ENCODE peak calls at places on chromosome 20, in eight cellular contexts. D is body of pancreas, L is K562, X is uterus, S is transverse colon, A is ovary, I is tibial nerve, H is prostate gland. G is an unnamed sample.

GRCh38 chr20:10578607-10579006 is 95.2 kb downstream of the JAG1 start:
- DNase-seq in I (no peak), D (no peak), A (no peak), H (no peak), X (no peak), S (no peak), L (no peak), G (no peak)

GRCh38 chr20:32672982-32673727 is 586 bp downstream of the C20orf203 start:
- DNase-seq in X (no peak), L (no peak), I (no peak), H (no peak), D (no peak), S (peak; percentile 57), A (no peak), G (no peak)

GRCh38 chr20:57586943-57587277 is 26.0 kb downstream of the PCK1 start:
- DNase-seq in D (no peak), A (no peak), X (no peak), S (no peak), L (no peak), H (no peak), I (no peak), G (no peak)

GRCh38 chr20:50194831-50195523 is 4.3 kb downstream of the CEBPB start:
- DNase-seq in S (no peak), D (no peak), X (no peak), L (peak; percentile 46), A (no peak), H (no peak), I (no peak), G (peak; percentile 55)

GRCh38 chr20:5945963-5946362 is 4.4 kb downstream of the TRMT6 start:
- DNase-seq in S (no peak), H (no peak), I (no peak), L (no peak), D (no peak), X (no peak), A (no peak), G (no peak)

GRCh38 chr20:24018796-24019195 is 30.2 kb upstream of the GGTLC1 start:
- DNase-seq in D (no peak), A (no peak), X (no peak), S (no peak), H (no peak), L (no peak), I (no peak), G (no peak)

GRCh38 chr20:10654630-10655029 is 19.2 kb downstream of the JAG1 start:
- DNase-seq in A (no peak), S (peak; percentile 47), I (no peak), L (no peak), D (peak; percentile 75), X (no peak), H (peak; percentile 90), G (no peak)

GRCh38 chr20:49993301-49993751 is 10.5 kb downstream of the SNAI1 start:
- DNase-seq in S (no peak), X (no peak), A (no peak), L (peak; percentile 62), I (no peak), H (no peak), D (no peak), G (no peak)

GRCh38 chr20:40582531-40582930 is 106.5 kb downstream of the MAFB start:
- DNase-seq in L (no peak), S (peak; percentile 40), H (no peak), A (no peak), I (no peak), D (no peak), X (no peak), G (no peak)

GRCh38 chr20:43959920-43960227 is 45.2 kb downstream of the TOX2 start:
- DNase-seq in A (no peak), I (no peak), S (no peak), L (no peak), D (no peak), H (no peak), X (no peak), G (no peak)

GRCh38 chr20:24316731-24317130 is 152.7 kb upstream of the SYNDIG1 start:
- DNase-seq in I (no peak), L (no peak), A (no peak), X (no peak), H (no peak), S (no peak), D (no peak), G (no peak)

GRCh38 chr20:6044102-6044501 is 9.8 kb downstream of the LRRN4 start:
- DNase-seq in I (no peak), D (no peak), L (peak; percentile 52), A (no peak), S (no peak), H (no peak), X (no peak), G (no peak)

GRCh38 chr20:19975901-19976300 is 41.3 kb upstream of the NAA20 start:
- DNase-seq in A (no peak), X (no peak), S (no peak), I (no peak), L (no peak), H (no peak), D (peak; percentile 54), G (no peak)

GRCh38 chr20:51327251-51327841 is 215.2 kb downstream of the NFATC2 start:
- DNase-seq in S (no peak), X (peak; percentile 15), H (no peak), A (no peak), L (no peak), D (no peak), I (no peak), G (no peak)

GRCh38 chr20:8431538-8432434 is 299.7 kb downstream of the PLCB1 start:
- DNase-seq in A (peak; percentile 71), H (no peak), I (peak; percentile 21), L (no peak), D (peak; percentile 16), X (peak; percentile 66), S (peak; percentile 42), G (peak; percentile 72)

GRCh38 chr20:23147964-23148720 is 62.0 kb upstream of the CD93 start:
- DNase-seq in S (no peak), D (no peak), I (no peak), A (no peak), H (no peak), X (no peak), L (peak; percentile 92), G (no peak)

GRCh38 chr20:37565134-37565811 is 37.6 kb upstream of the BLCAP start:
- DNase-seq in D (no peak), A (no peak), H (no peak), X (no peak), L (no peak), S (no peak), I (no peak), G (no peak)

GRCh38 chr20:62368303-62368628 is 1.2 kb upstream of the LAMA5 start:
- DNase-seq in L (no peak), A (no peak), D (no peak), X (no peak), I (no peak), H (no peak), S (no peak), G (no peak)

GRCh38 chr20:32465092-32465900 is 107.2 kb downstream of the ASXL1 start:
- DNase-seq in A (peak; percentile 46), H (no peak), D (peak; percentile 77), I (no peak), L (no peak), S (peak; percentile 94), X (peak; percentile 69), G (peak; percentile 80)

GRCh38 chr20:16563066-16563806 is 10.0 kb downstream of the KIF16B start:
- DNase-seq in I (no peak), S (no peak), D (no peak), H (no peak), L (no peak), X (no peak), A (no peak), G (no peak)

DNA sequence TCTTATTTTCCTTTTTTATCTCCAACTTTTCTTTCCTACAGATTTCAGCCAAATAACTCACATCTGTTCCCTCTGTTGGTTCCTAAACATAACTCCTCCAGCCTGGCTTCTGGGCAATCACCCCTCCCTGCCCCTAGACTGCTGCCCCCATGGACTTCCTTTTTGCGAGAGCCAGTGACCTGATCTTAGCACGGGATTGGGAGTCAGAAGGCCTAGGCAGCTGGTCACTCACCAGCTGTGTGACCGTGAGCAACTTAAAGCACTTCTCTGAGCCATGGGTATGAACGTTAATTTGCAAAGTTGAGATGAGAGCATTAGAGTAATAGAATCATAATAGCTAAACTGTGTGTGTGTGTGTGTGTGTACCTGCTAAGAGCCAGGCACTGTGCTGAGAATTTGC is 4.5 kb upstream of the MMP9 start:
- DNase-seq in X (no peak), D (no peak), H (no peak), S (no peak), I (no peak), L (no peak), A (no peak), G (no peak)
- H3K4me1 ChIP-seq in X (no peaks in the 10 kb centered on the region), D (no peaks in the 10 kb centered on the region), H (no peaks in the 10 kb centered on the region), S (no peaks in the 10 kb centered on the region), I (no peaks in the 10 kb centered on the region), L (peaks cover 4% of the 10 kb centered on the region), A (no peaks in the 10 kb centered on the region), G (no peaks in the 10 kb centered on the region)

DNA sequence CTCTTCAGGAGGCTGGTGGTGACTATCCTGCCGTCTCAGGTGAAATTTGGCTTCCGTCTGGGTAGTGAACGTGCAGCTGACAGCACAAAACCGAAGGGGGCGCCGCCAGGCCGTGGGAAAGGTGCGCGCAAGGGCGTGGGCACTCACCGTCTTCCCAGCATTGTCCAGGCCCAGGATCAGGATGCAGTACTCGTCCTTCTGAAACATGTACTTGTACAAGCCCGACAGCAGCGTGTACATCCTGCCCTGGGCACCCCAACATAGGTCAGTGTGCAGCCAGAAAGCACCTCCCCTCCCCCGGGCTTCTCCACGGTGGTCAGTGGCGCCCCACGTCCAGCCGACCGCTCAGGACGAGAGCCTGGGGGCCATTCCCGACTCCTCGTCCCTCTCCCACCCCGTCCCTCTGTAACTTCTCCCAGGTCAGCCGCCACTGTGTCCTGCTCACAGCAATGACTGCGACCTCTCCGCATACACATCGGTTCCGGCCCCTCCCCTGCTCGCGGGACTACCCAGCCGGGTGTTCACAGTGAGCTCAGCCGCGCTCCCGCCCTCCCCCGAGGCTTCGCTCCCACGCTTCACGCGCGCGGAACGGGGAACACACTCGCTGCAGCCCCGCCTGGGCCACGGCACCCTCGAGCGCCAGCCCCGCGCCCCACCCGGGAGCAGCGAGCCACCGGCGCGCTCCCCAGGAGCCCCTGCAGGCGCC is 771 bp downstream of the ARFRP1 start:
- DNase-seq in X (peak; percentile 36), H (peak; percentile 10), L (peak; percentile 84), D (peak; percentile 42), A (peak; percentile 34), S (peak; percentile 70), I (no peak), G (peak; percentile 77)
- TF ChIP-seq POLR2A in X (no peak), H (no peak), L (no peak), D (no peak), A (no peak), S (no peak), I (no peak), G (no peak)

DNA sequence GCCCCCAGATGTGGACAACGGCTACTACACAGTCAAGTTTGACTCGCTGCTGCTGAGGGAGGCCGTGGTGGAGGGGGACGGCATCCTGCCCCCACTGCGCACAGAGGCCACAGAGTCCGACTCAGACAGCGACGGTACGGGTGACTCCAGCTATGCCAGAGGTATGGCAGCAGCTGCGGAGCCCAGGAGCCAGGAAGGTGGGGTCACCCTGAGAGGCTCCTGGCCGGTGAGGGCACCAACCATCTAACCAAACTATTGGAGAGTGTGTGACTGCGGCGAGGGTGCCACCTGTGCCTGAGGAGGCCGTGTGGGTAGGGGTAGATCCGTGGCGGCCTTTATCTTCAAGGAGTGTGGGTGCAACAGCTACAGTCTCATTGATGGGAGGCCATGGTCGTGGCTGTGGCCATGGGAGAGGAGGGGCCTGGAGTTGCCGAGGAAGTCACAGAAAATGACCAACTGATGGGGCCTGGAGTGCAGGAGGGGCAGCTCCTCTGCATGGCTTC is 2.8 kb upstream of the LIME1 start:
- DNase-seq in I (no peak), S (no peak), D (no peak), X (no peak), A (no peak), H (no peak), L (no peak), G (no peak)
- TF ChIP-seq CTCF in I (no peak), S (no peak), D (no peak), X (no peak), A (no peak), H (no peak), L (no peak), G (no peak)

GRCh38 chr20:45032781-45033180 is 66.5 kb downstream of the STK4 start:
- DNase-seq in L (no peak), X (no peak), I (no peak), D (no peak), S (no peak), H (no peak), A (no peak), G (no peak)
- H3K4me1 ChIP-seq in L (no peaks in the 10 kb centered on the region), X (peaks cover 6% of the 10 kb centered on the region), I (no peaks in the 10 kb centered on the region), D (peaks cover 10% of the 10 kb centered on the region), S (peaks cover 8% of the 10 kb centered on the region), H (no peaks in the 10 kb centered on the region), A (peaks cover 3% of the 10 kb centered on the region), G (no peaks in the 10 kb centered on the region)